ENCODE peak calls at places on chromosome 18, in seven cellular contexts. G, F, N, V, W, M and P are unnamed samples.

GRCh38 chr18:74841248-74841647 is 243.6 kb downstream of the ZNF407 start:
- DNase-seq in G (no peak), F (no peak), N (no peak), V (no peak), W (no peak), M (no peak), P (no peak)

GRCh38 chr18:13437034-13437433 is 218.5 kb downstream of the LDLRAD4 start:
- DNase-seq in G (no peak), F (no peak), N (peak; percentile 54), V (no peak), W (no peak), M (no peak), P (peak; percentile 28)

GRCh38 chr18:68456985-68457384 is 257.9 kb downstream of the TMX3 start:
- DNase-seq in G (no peak), F (no peak), N (peak; percentile 48), V (no peak), W (no peak), M (no peak), P (no peak)

GRCh38 chr18:74715306-74715705 is 117.6 kb downstream of the ZNF407 start:
- DNase-seq in G (no peak), F (no peak), N (no peak), V (no peak), W (no peak), M (no peak), P (no peak)

GRCh38 chr18:6106116-6106645 is 210.9 kb upstream of the TMEM200C start:
- DNase-seq in G (no peak), F (no peak), N (no peak), V (no peak), W (no peak), M (no peak), P (no peak)

GRCh38 chr18:68152770-68153169 is 562.1 kb downstream of the TMX3 start:
- DNase-seq in G (peak; percentile 67), F (no peak), N (no peak), V (no peak), W (no peak), M (no peak), P (no peak)

GRCh38 chr18:25284861-25285574 is 66.9 kb downstream of the ZNF521 start:
- DNase-seq in G (peak; percentile 14), F (no peak), N (peak; percentile 28), V (no peak), W (no peak), M (peak; percentile 85), P (no peak)

GRCh38 chr18:6624729-6625308 is 104.7 kb upstream of the ARHGAP28 start:
- DNase-seq in G (no peak), F (no peak), N (peak; percentile 81), V (no peak), W (no peak), M (no peak), P (no peak)

GRCh38 chr18:36578871-36579270 is 249.9 kb downstream of the TPGS2 start:
- DNase-seq in G (no peak), F (no peak), N (peak; percentile 40), V (no peak), W (no peak), M (no peak), P (no peak)

GRCh38 chr18:14997367-14997766 is 249.4 kb downstream of the ANKRD30B start:
- DNase-seq in G (no peak), F (no peak), N (no peak), V (no peak), W (no peak), M (no peak), P (no peak)

GRCh38 chr18:31100598-31101147 is 1.5 kb downstream of the DSC2 start:
- DNase-seq in G (peak; percentile 93), F (no peak), N (no peak), V (no peak), W (peak; percentile 19), M (peak; percentile 83), P (no peak)

GRCh38 chr18:13235981-13236380 is 17.4 kb downstream of the LDLRAD4 start:
- DNase-seq in G (no peak), F (peak; percentile 85), N (no peak), V (no peak), W (peak; percentile 87), M (no peak), P (no peak)

GRCh38 chr18:33326975-33327374 is 113.5 kb downstream of the CCDC178 start:
- DNase-seq in G (no peak), F (no peak), N (no peak), V (no peak), W (no peak), M (no peak), P (no peak)

GRCh38 chr18:46329736-46330246 is 225.6 kb downstream of the HAUS1 start:
- DNase-seq in G (no peak), F (no peak), N (peak; percentile 6), V (no peak), W (no peak), M (no peak), P (peak; percentile 10)

GRCh38 chr18:9020221-9020620 is 82.3 kb upstream of the NDUFV2 start:
- DNase-seq in G (no peak), F (no peak), N (no peak), V (no peak), W (no peak), M (no peak), P (no peak)

GRCh38 chr18:54774423-54774822 is 53.9 kb upstream of the RAB27B start:
- DNase-seq in G (no peak), F (no peak), N (peak; percentile 52), V (no peak), W (no peak), M (no peak), P (peak; percentile 62)

GRCh38 chr18:54585743-54586142 is 5.3 kb upstream of the DYNAP start:
- DNase-seq in G (no peak), F (no peak), N (no peak), V (no peak), W (no peak), M (no peak), P (no peak)

GRCh38 chr18:31931886-31932240 is 11.1 kb downstream of the TRAPPC8 start:
- DNase-seq in G (no peak), F (no peak), N (peak; percentile 37), V (no peak), W (no peak), M (no peak), P (no peak)

GRCh38 chr18:7548721-7549120 is 18.4 kb upstream of the PTPRM start:
- DNase-seq in G (no peak), F (no peak), N (no peak), V (no peak), W (no peak), M (no peak), P (no peak)

GRCh38 chr18:27808678-27809077 is 368.3 kb downstream of the CDH2 start:
- DNase-seq in G (no peak), F (no peak), N (peak; percentile 46), V (no peak), W (no peak), M (no peak), P (no peak)

GRCh38 chr18:23433360-23433759 is 19.7 kb upstream of the RIOK3 start:
- DNase-seq in G (no peak), F (no peak), N (no peak), V (no peak), W (no peak), M (no peak), P (no peak)

GRCh38 chr18:59123588-59124369 is 15.9 kb upstream of the SEC11C start:
- DNase-seq in G (no peak), F (no peak), N (peak; percentile 97), V (no peak), W (no peak), M (no peak), P (peak; percentile 4)

GRCh38 chr18:51342815-51343214 is 145.3 kb upstream of the MEX3C start:
- DNase-seq in G (no peak), F (no peak), N (peak; percentile 65), V (no peak), W (no peak), M (no peak), P (no peak)

GRCh38 chr18:72811047-72811446 is 56.7 kb downstream of the NETO1 start:
- DNase-seq in G (no peak), F (no peak), N (no peak), V (no peak), W (no peak), M (no peak), P (no peak)

DNA sequence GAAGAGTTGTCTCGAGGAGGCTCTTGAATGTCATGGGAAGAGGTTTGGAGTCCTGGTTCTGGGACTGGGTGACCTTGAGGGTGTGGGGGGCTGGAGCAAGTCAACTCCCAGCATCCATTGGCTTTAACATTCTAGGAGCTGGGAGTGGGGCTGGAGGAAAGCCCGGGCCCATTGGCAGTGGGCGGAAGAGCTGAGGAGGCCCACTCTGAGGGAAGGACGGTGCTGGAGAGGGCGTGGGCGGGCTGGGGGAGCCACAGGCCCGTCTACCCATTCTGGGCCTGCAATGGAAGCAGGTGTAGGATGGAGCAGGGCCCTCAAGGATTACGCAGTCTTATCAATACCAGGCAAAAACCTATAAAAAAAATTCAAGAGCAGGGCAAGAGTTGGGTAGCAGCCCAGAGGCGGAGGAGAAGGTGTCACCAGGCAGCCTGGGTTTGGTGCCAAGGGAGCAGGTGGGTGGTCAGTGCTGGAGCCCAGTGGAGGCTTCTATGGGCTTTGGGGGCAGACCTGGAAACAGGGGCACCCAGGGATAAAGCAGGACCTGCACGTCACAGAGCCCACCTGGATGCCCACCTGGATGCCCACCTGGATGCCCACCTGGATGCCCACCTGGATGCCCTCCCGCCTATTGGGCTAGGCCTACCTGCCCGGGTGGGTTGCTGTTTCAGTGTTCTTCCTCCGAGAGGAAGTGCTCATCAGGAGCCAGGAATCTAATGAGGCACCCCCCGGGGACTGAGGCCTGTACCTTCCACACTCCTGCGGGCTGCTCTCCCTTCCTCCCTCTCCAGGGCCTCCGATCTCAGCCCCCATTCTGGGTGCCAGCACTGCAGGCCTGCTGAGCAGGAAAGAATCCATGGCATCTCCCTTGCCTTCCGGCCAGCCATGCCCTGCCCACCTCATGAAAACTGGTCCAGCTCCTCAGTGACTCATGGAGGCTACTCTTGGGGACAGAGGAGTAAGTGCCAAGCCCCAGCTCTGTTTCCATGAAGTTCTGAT is 71.3 kb downstream of the CTIF start:
- DNase-seq in G (no peak), F (peak; percentile 36), N (peak; percentile 42), V (peak; percentile 24), W (peak; percentile 35), M (no peak), P (no peak)
- H3K4me1 ChIP-seq in G (peaks cover 3% of the 10 kb centered on the region), F (peaks cover 70% of the 10 kb centered on the region), N (peaks cover 14% of the 10 kb centered on the region), V (peaks cover 71% of the 10 kb centered on the region), W (no peaks in the 10 kb centered on the region), M (no peaks in the 10 kb centered on the region), P (peaks cover 32% of the 10 kb centered on the region)

GRCh38 chr18:44823286-44823685 is 142.6 kb downstream of the SETBP1 start:
- DNase-seq in G (no peak), F (no peak), N (no peak), V (no peak), W (no peak), M (no peak), P (no peak)
- H3K4me1 ChIP-seq in G (peaks cover 7% of the 10 kb centered on the region), F (peaks cover 52% of the 10 kb centered on the region), N (peaks cover 9% of the 10 kb centered on the region), V (peaks cover 43% of the 10 kb centered on the region), W (peaks cover 18% of the 10 kb centered on the region), M (peaks cover 9% of the 10 kb centered on the region), P (peaks cover 61% of the 10 kb centered on the region)

GRCh38 chr18:11987527-11987926 is 6.2 kb downstream of the IMPA2 start:
- DNase-seq in G (no peak), F (no peak), N (no peak), V (no peak), W (no peak), M (no peak), P (no peak)
- H3K4me1 ChIP-seq in G (peaks cover 11% of the 10 kb centered on the region), F (peaks cover 13% of the 10 kb centered on the region), N (no peaks in the 10 kb centered on the region), V (peaks cover 6% of the 10 kb centered on the region), W (no peaks in the 10 kb centered on the region), M (peaks cover 12% of the 10 kb centered on the region), P (no peaks in the 10 kb centered on the region)

DNA sequence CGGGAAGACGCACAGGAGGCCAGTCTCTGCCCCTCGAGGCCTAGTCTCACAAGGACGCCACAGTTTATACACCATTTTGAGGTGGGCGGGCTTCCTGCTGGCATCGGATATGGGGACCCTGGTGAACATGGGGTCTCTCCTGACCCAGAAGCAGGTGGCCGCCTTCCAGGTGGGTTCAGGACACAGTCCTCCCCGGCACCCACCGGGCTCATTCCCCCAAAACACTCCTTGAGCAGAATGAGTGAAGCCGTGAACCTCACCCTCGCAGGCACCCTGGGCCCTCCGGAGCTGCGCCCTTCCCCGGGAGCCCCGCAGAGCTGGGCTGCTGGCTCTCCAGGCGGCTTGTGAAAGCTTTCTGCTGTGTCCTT is 6.5 kb downstream of the NFATC1 start:
- DNase-seq in G (no peak), F (no peak), N (no peak), V (no peak), W (no peak), M (no peak), P (no peak)
- H3K4me1 ChIP-seq in G (no peaks in the 10 kb centered on the region), F (peaks cover 45% of the 10 kb centered on the region), N (no peaks in the 10 kb centered on the region), V (peaks cover 38% of the 10 kb centered on the region), W (no peaks in the 10 kb centered on the region), M (peaks cover 3% of the 10 kb centered on the region), P (peaks cover 5% of the 10 kb centered on the region)